ENCODE peak calls at places on chromosomes 11 and 22, in four cellular contexts. D is IMR-90, H is cardiac muscle cell, C is GM23248. M is an unnamed sample.

GRCh38 chr11:2575611-2576051 is 124.2 kb downstream of the KCNQ1OT1 start:
- DNase-seq in C (no peak), H (no peak), D (no peak), M (peak; percentile 84)

GRCh38 chr22:25764270-25765015 is 22.5 kb downstream of the MYO18B start:
- DNase-seq in C (no peak), D (no peak), H (no peak), M (no peak)

GRCh38 chr11:103384652-103385051 is 275.4 kb downstream of the DYNC2H1 start:
- DNase-seq in D (no peak), H (no peak), C (peak; percentile 16), M (no peak)

GRCh38 chr22:27692243-27692642 is 109.3 kb downstream of the MN1 start:
- DNase-seq in H (no peak), C (peak; percentile 68), D (peak; percentile 20), M (no peak)

GRCh38 chr11:47552086-47552580 is 799 bp downstream of the CELF1 start:
- DNase-seq in D (peak; percentile 52), C (peak; percentile 72), H (peak; percentile 57), M (peak; percentile 33)

GRCh38 chr11:93591247-93591898 is 48.2 kb upstream of the SMCO4 start:
- DNase-seq in H (no peak), D (peak; percentile 46), C (peak; percentile 23), M (no peak)

GRCh38 chr11:89235976-89236375 is 58.3 kb downstream of the TYR start:
- DNase-seq in D (peak; percentile 4), C (no peak), H (no peak), M (no peak)

GRCh38 chr11:67663515-67664212 is 10.8 kb downstream of the ALDH3B2 start:
- DNase-seq in C (no peak), H (no peak), D (no peak), M (no peak)

GRCh38 chr11:94793002-94793401 is 24.8 kb downstream of the AMOTL1 start:
- DNase-seq in H (no peak), D (peak; percentile 65), C (peak; percentile 74), M (no peak)

GRCh38 chr11:116376547-116376946 is 396.2 kb downstream of the BUD13 start:
- DNase-seq in D (no peak), H (peak; percentile 84), C (no peak), M (no peak)

GRCh38 chr11:11672101-11672500 is 50.3 kb upstream of the GALNT18 start:
- DNase-seq in D (no peak), C (no peak), H (no peak), M (no peak)

GRCh38 chr11:128518493-128519207 is 68.7 kb downstream of the ETS1 start:
- DNase-seq in H (no peak), D (no peak), C (peak; percentile 57), M (no peak)

GRCh38 chr22:44991218-44991617 is 18.6 kb downstream of the PHF21B start:
- DNase-seq in H (no peak), C (no peak), D (no peak), M (no peak)

GRCh38 chr11:19777342-19778102 is 64.9 kb downstream of the NAV2 start:
- DNase-seq in C (peak; percentile 62), D (peak; percentile 84), H (peak; percentile 23), M (peak; percentile 57)

GRCh38 chr11:85918910-85919794 is 64.0 kb downstream of the CCDC83 start:
- DNase-seq in H (no peak), C (peak; percentile 17), D (no peak), M (no peak)

GRCh38 chr11:21604564-21604963 is 588.3 kb upstream of the ANO5 start:
- DNase-seq in H (no peak), C (no peak), D (no peak), M (no peak)

GRCh38 chr22:36469094-36469710 is 12.2 kb downstream of the TXN2 start:
- DNase-seq in D (no peak), H (no peak), C (no peak), M (no peak)
- H3K4me1 ChIP-seq in D (peaks cover 51% of the 10 kb centered on the region), H (peaks cover 9% of the 10 kb centered on the region), C (peaks cover 53% of the 10 kb centered on the region), M (no peaks in the 10 kb centered on the region)

DNA sequence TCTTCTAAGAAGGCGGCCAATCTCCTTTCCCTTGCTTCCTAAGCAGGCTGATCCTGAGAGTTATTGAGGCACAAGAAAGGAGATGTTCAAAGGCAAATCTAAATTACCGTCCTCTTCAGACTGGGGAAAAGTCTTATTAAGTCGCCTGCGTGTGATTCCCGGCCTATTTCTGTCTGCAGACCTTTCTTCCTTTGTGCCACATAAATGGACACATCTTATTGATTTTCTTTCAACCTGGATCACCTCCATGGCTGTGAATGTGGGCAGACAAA is 73.4 kb upstream of the LMO1 start:
- DNase-seq in C (no peak), D (no peak), H (no peak), M (no peak)
- H3K36me3 ChIP-seq in C (no peaks in the 10 kb centered on the region), D (no peaks in the 10 kb centered on the region), H (no peaks in the 10 kb centered on the region), M (no peaks in the 10 kb centered on the region)

GRCh38 chr11:809287-810039 is at the start of gene RPLP2:
- DNase-seq in D (peak; percentile 95), C (peak; percentile 99), H (peak; percentile 97), M (peak; percentile 98)
- H3K4me1 ChIP-seq in D (peaks cover 10% of the 10 kb centered on the region), C (peaks cover 20% of the 10 kb centered on the region), H (peaks cover 9% of the 10 kb centered on the region), M (no peaks in the 10 kb centered on the region)

DNA sequence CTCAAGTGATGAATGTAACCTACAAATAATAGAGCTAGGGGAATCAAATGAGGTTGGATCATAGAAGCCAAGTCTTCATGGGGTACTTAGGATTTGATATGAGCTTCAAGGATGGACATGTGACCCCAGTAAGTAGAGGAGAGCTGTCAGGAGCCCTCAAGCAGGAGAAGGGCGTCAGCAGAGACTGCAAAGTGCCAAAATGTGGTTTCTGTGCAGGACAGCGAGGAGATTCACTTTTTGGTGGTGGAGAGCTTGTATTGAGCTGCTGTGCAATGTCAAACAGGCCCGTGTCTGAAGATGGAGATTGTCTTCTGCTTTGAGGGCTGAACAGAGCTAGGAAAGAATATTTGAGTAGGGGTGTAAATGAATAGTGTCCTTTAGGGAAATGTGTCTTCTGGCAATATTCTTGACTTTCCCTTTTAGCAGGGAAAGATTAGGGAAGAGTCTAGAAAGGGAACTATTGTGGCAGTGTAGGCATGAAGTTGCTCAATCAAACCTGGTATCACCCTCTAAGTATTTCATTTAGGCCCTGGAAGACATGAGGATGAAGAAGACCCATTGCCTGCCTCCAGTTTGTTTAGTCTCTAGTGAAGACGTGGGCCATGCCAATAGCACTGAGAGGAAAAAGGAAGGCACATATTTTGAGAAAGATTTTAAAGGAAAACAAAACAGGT is 31.2 kb upstream of the SORL1-AS1 start:
- DNase-seq in D (no peak), C (no peak), H (no peak), M (no peak)
- H3K36me3 ChIP-seq in D (no peaks in the 10 kb centered on the region), C (no peaks in the 10 kb centered on the region), H (no peaks in the 10 kb centered on the region), M (peaks cover 2% of the 10 kb centered on the region)

GRCh38 chr22:50698546-50698945 is 25.9 kb downstream of the SHANK3 start:
- DNase-seq in D (no peak), H (no peak), C (peak; percentile 25), M (no peak)

GRCh38 chr22:50696251-50696798 is 23.7 kb downstream of the SHANK3 start:
- DNase-seq in D (no peak), H (no peak), C (no peak), M (no peak)

GRCh38 chr22:50699001-50699753 is 26.6 kb downstream of the SHANK3 start:
- DNase-seq in D (no peak), H (no peak), C (no peak), M (no peak)

GRCh38 chr22:50696799-50697561 is 24.4 kb downstream of the SHANK3 start:
- DNase-seq in H (peak; percentile 72), C (peak; percentile 65), D (no peak), M (peak; percentile 14)

GRCh38 chr22:50697667-50698506 is 25.3 kb downstream of the SHANK3 start:
- DNase-seq in D (no peak), C (peak; percentile 23), H (peak; percentile 24), M (no peak)
- H3K4me1 ChIP-seq in D (peaks cover 4% of the 10 kb centered on the region), C (no peaks in the 10 kb centered on the region), H (no peaks in the 10 kb centered on the region), M (no peaks in the 10 kb centered on the region)

DNA sequence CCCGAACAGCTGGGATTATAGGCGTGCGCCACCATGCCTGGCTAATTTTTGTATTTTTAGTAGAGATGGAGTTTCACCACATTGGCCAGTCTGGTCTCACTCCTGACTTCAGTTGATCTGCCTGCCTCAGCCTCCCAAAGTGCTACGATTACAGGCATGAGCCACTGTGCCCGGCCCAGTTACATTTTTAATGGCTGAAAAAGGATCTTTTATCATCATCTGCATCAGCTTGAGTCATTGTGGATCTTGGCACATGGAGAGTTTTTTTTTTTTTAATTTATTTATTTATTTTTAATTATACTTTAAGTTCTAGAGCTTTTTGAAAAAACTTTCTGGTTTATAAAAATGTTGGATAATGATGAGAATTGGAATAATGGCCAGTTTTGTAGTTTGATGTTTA is 8.6 kb downstream of the IGHMBP2 start:
- DNase-seq in H (no peak), D (peak; percentile 34), C (peak; percentile 38), M (no peak)
- H3K36me3 ChIP-seq in H (peaks cover 33% of the 10 kb centered on the region), D (peaks cover 57% of the 10 kb centered on the region), C (peaks cover 14% of the 10 kb centered on the region), M (peaks cover 20% of the 10 kb centered on the region)

GRCh38 chr22:39528681-39529486 is 3.7 kb downstream of the RPS19BP1 start:
- DNase-seq in H (peak; percentile 92), C (peak; percentile 95), D (peak; percentile 92), M (peak; percentile 89)

GRCh38 chr22:39530136-39530535 is 2.4 kb downstream of the RPS19BP1 start:
- DNase-seq in D (no peak), C (no peak), H (no peak), M (no peak)

GRCh38 chr22:39532215-39533071 is at the start of gene RPS19BP1:
- DNase-seq in H (peak; percentile 100), C (peak; percentile 99), D (peak; percentile 99), M (peak; percentile 100)

GRCh38 chr22:39529487-39529851 is 3.1 kb downstream of the RPS19BP1 start:
- DNase-seq in C (no peak), D (no peak), H (no peak), M (no peak)

DNA sequence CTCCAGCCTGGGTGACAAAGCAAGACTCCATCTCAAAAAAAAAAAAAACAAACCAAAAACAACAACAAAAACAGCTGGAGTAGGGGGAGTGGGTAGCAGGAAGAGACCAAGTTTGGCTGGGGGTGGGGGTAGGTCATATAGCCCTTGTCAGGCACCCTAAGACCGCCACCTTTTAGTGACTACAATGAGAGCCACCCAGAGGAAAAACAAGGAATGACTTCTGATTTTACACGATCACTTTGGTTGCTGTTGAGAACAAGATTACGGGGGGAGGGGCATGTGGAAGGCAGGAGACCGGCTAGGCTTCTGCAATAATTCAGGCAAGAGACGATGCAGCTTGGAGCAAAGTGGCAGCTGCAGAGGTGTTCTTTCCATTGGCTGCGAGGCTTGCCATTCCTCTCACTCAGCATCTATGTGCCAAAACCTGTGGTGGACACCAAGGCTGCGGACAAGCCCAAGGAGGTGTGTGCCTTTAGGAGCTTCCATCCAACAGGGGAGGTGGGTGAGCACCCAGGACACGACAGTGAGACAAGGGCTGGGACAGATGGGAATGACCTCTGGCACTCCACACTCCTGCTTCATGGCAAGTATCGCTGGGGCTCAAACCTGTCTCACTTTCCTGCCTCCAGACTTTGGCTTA is 1.7 kb downstream of the RPS19BP1 start:
- DNase-seq in C (peak; percentile 68), H (peak; percentile 44), D (peak; percentile 41), M (peak; percentile 48)
- H3K4me1 ChIP-seq in C (peaks cover 15% of the 10 kb centered on the region), H (peaks cover 7% of the 10 kb centered on the region), D (peaks cover 7% of the 10 kb centered on the region), M (peaks cover 3% of the 10 kb centered on the region)

M was measured in small intestine.